ENCODE peak calls at places on chromosomes 3 and 15, in five cellular contexts. S, J, K, A and X are unnamed samples.

GRCh38 chr3:48220746-48221145 is 2.5 kb upstream of the CAMP start:
- DNase-seq in S (no peak), A (no peak), J (no peak), K (no peak), X (no peak)

GRCh38 chr3:128784228-128784627 is 58.2 kb downstream of the RAB7A start:
- DNase-seq in S (peak; percentile 26), J (no peak), K (peak; percentile 63), A (peak; percentile 25), X (peak; percentile 76)

GRCh38 chr3:45182915-45183881 is 37.0 kb upstream of the CDCP1 start:
- DNase-seq in J (peak; percentile 24), A (no peak), K (no peak), S (peak; percentile 73), X (no peak)

GRCh38 chr3:169085827-169086226 is 577.7 kb downstream of the MECOM start:
- DNase-seq in A (no peak), K (no peak), J (no peak), S (peak; percentile 96), X (no peak)

GRCh38 chr3:166527325-166527724 is 690.1 kb upstream of the BCHE start:
- DNase-seq in S (no peak), J (no peak), A (no peak), K (no peak), X (no peak)

GRCh38 chr3:112092439-112093179 is 6.4 kb downstream of the C3orf52 start:
- DNase-seq in S (peak; percentile 83), A (peak; percentile 59), K (no peak), J (no peak), X (no peak)

GRCh38 chr3:55683666-55684270 is 196.7 kb upstream of the WNT5A start:
- DNase-seq in K (no peak), S (no peak), A (no peak), J (no peak), X (no peak)

GRCh38 chr15:45184562-45185041 is 3.2 kb downstream of the SHF start:
- DNase-seq in S (no peak), A (no peak), K (no peak), J (no peak), X (no peak)

GRCh38 chr3:133986302-133986701 is 43.4 kb downstream of the SLCO2A1 start:
- DNase-seq in K (no peak), J (peak; percentile 46), S (no peak), A (no peak), X (no peak)

GRCh38 chr3:141096981-141097380 is 45.8 kb downstream of the SPSB4 start:
- DNase-seq in A (no peak), S (no peak), K (no peak), J (peak; percentile 42), X (no peak)

GRCh38 chr15:70560617-70561328 is 202.6 kb downstream of the UACA start:
- DNase-seq in J (peak; percentile 23), S (no peak), K (no peak), A (no peak), X (no peak)

GRCh38 chr15:89362203-89363101 is 27.8 kb upstream of the POLG start:
- DNase-seq in K (no peak), S (no peak), A (no peak), J (no peak), X (no peak)

GRCh38 chr3:192022412-192022811 is 561.4 kb downstream of the PYDC2 start:
- DNase-seq in S (no peak), A (no peak), K (no peak), J (no peak), X (no peak)

GRCh38 chr3:102141096-102141912 is 292.0 kb downstream of the NFKBIZ start:
- DNase-seq in S (peak; percentile 71), A (no peak), K (no peak), J (no peak), X (no peak)

GRCh38 chr3:34364345-34364744 is 565.9 kb downstream of the PDCD6IP start:
- DNase-seq in A (no peak), S (no peak), K (no peak), J (no peak), X (no peak)

GRCh38 chr3:188262913-188263683 is 109.1 kb downstream of the LPP start:
- DNase-seq in J (peak; percentile 85), K (no peak), A (no peak), S (peak; percentile 55), X (no peak)

GRCh38 chr15:62503451-62503850 is 338.4 kb upstream of the C2CD4B start:
- DNase-seq in S (peak; percentile 82), A (peak; percentile 15), J (no peak), K (peak; percentile 13), X (no peak)

GRCh38 chr3:171883257-171883892 is 40.2 kb downstream of the TMEM212 start:
- DNase-seq in J (no peak), A (no peak), S (no peak), K (no peak), X (no peak)
- TF ChIP-seq CTCF in J (no peak), A (no peak), S (no peak), K (no peak), X (no peak)

GRCh38 chr3:69443554-69443953 is 57.7 kb upstream of the FRMD4B start:
- DNase-seq in A (no peak), S (no peak), K (no peak), J (no peak), X (no peak)

GRCh38 chr3:69441028-69441427 is 55.1 kb upstream of the FRMD4B start:
- DNase-seq in S (no peak), A (no peak), K (no peak), J (no peak), X (no peak)

GRCh38 chr3:69442771-69443197 is 56.9 kb upstream of the FRMD4B start:
- DNase-seq in S (no peak), A (peak; percentile 35), J (no peak), K (no peak), X (peak; percentile 39)

GRCh38 chr3:69435274-69436262 is 49.7 kb upstream of the FRMD4B start:
- DNase-seq in J (no peak), S (no peak), A (peak; percentile 30), K (no peak), X (no peak)

DNA sequence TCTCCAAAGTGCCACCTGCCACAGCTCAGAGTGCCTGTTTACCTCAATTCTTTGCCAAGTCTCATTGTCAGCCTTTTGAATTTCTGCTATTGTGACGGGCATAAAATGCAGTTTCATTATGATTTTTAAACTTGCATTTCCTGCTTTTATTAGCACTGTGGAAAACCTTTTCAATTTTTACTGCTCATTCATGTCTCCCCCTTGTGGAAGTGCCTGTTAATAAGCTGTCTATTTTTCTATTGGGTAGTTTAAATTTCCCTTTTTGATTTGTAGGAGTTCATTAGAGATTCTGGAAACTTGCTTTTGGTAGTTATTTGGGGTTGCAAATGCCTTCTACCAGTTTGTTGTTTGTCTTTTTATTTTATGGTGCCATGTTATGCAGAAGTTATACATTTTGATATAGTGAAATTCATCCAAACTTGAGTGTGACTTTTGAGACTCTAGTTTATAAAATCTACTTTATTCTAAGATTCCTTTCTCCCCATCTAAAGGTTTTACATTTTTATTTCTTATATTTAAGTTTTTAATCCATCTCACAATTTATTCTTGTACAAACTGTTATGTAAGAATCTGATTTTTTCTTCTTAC is 53.9 kb upstream of the FRMD4B start:
- DNase-seq in K (no peak), A (peak; percentile 44), S (peak; percentile 48), J (no peak), X (no peak)
- TF ChIP-seq CTCF in K (peak; percentile 72), A (peak; percentile 46), S (peak; percentile 74), J (peak; percentile 56), X (peak; percentile 63)

DNA sequence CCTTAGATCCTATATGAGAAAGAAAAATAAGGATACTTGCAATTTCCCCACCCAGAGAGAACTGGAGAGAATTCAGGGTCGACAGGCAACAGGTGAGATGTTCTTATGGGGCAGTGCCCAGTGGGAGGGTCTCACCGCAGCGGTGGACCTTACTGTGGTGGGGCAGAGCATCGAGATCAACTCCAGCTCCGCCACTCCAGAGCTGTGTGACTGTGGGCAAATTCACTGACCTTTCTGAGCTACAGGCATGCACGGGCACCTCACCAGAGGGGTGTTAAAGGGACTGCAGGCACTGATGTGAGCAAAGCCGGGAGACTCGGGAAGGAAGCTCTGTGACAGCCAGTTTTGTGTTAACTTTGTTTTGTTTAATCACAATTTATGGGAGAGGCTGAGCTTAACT is 30.9 kb downstream of the RGMA start:
- DNase-seq in J (no peak), K (no peak), A (no peak), S (no peak), X (no peak)
- TF ChIP-seq CTCF in J (no peak), K (no peak), A (no peak), S (no peak), X (no peak)

DNA sequence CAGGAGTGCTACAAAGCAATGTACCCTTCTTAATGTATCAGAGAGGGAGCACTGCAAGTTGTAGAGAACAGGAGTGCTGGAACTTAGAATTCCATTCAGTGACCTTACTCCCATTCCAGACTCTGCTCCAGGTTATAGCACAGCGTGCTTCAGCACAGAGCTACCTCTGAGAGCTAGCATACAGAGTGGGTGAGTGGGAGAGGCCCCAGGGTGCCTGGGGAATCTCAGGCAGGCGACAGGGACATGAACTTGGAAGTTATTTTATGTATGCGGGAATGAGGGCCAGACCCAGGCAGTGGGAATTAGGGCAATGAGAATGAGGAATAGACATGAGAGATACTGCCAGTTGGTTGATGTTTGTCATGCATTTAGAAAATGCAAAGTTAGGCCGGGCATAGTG is 3.7 kb upstream of the KNG1 start:
- DNase-seq in A (no peak), K (no peak), J (no peak), S (no peak), X (no peak)
- TF ChIP-seq CTCF in A (no peak), K (no peak), J (no peak), S (no peak), X (no peak)

GRCh38 chr3:14256561-14257342 is 78.1 kb downstream of the LSM3 start:
- DNase-seq in J (peak; percentile 47), K (no peak), S (no peak), A (no peak), X (no peak)
- TF ChIP-seq CTCF in J (no peak), K (no peak), S (no peak), A (no peak), X (no peak)

GRCh38 chr3:5565026-5565425 is 377.5 kb downstream of the EDEM1 start:
- DNase-seq in S (no peak), J (no peak), K (no peak), A (no peak), X (no peak)

GRCh38 chr3:5567113-5567512 is 379.6 kb downstream of the EDEM1 start:
- DNase-seq in S (no peak), J (no peak), K (no peak), A (no peak), X (no peak)

GRCh38 chr3:5572168-5572567 is 384.7 kb downstream of the EDEM1 start:
- DNase-seq in J (no peak), A (no peak), K (no peak), S (no peak), X (no peak)

GRCh38 chr3:5569152-5569551 is 381.6 kb downstream of the EDEM1 start:
- DNase-seq in K (no peak), J (no peak), S (no peak), A (no peak), X (no peak)

GRCh38 chr3:5568451-5568850 is 380.9 kb downstream of the EDEM1 start:
- DNase-seq in A (peak; percentile 44), K (no peak), S (no peak), J (no peak), X (no peak)
- TF ChIP-seq CTCF in A (no peak), K (no peak), S (no peak), J (no peak), X (no peak)

DNA sequence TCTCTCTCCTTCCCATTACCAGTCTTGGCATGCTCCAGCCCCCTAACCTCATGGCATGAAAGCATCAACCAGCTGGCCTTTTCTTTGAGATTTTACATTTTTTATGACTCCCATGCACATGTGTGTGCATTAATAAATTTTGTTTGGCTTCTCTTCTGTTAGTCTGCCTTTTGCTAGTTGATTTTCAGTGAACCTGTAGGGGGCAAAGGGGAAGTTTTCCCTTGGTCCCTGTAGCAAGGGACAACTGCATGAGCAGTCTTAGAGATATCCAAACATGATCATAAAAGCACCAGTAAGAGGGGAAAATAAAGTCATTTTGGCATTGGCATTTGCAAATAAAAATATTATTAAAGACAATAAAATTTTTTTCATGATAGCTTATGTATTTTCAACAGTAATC is 73.7 kb downstream of the OXSM start:
- DNase-seq in S (no peak), J (no peak), K (no peak), A (no peak), X (no peak)
- TF ChIP-seq CTCF in S (peak; percentile 5), J (no peak), K (peak; percentile 35), A (peak; percentile 15), X (no peak)